ENCODE peak calls at places on chromosomes 1 and 21, in nine cellular contexts. U is GM23338, W is ovary, K is tibial nerve, S is mammary epithelial cell, A is epithelial cell of esophagus, X is neural progenitor cell, Y is AG04450, C is dorsolateral prefrontal cortex. G is an unnamed sample.

GRCh38 chr1:39711359-39712340 is 20.4 kb upstream of the HPCAL4 start:
- DNase-seq in U (peak; percentile 95), W (no peak), K (no peak), S (no peak), A (no peak), X (peak; percentile 53), Y (no peak), C (no peak), G (no peak)

GRCh38 chr21:42423197-42423675 is 19.5 kb downstream of the UBASH3A start:
- DNase-seq in U (no peak), W (no peak), K (no peak), S (no peak), A (no peak), X (no peak), Y (no peak), C (no peak), G (no peak)

GRCh38 chr1:156440689-156441437 is 59.7 kb downstream of the MEF2D start:
- DNase-seq in U (peak; percentile 8), W (no peak), K (no peak), S (no peak), A (no peak), X (no peak), Y (no peak), C (no peak), G (no peak)

GRCh38 chr1:4796161-4796998 is 142.0 kb downstream of the AJAP1 start:
- DNase-seq in U (no peak), W (no peak), K (no peak), S (no peak), A (no peak), X (no peak), Y (no peak), C (no peak), G (no peak)

GRCh38 chr1:12654657-12655056 is 10.8 kb downstream of the AADACL4 start:
- DNase-seq in U (no peak), W (no peak), K (no peak), S (no peak), A (no peak), X (no peak), Y (no peak), C (no peak), G (no peak)

GRCh38 chr1:176462671-176463225 is at the start of gene PAPPA2:
- DNase-seq in U (peak; percentile 18), W (no peak), K (no peak), S (no peak), A (no peak), X (no peak), Y (no peak), C (no peak), G (peak; percentile 40)

GRCh38 chr1:7207875-7208646 is 422.8 kb downstream of the CAMTA1 start:
- DNase-seq in U (peak; percentile 90), W (peak; percentile 66), K (no peak), S (peak; percentile 64), A (peak; percentile 77), X (peak; percentile 82), Y (no peak), C (no peak), G (peak; percentile 26)

GRCh38 chr1:119141020-119141424 is 569 bp upstream of the WARS2 start:
- DNase-seq in U (peak; percentile 50), W (peak; percentile 60), K (peak; percentile 18), S (no peak), A (peak; percentile 17), X (peak; percentile 19), Y (no peak), C (peak; percentile 11), G (no peak)

GRCh38 chr1:151720974-151721787 is at the start of gene RIIAD1:
- DNase-seq in U (peak; percentile 78), W (peak; percentile 67), K (no peak), S (no peak), A (peak; percentile 12), X (peak; percentile 89), Y (no peak), C (no peak), G (no peak)

GRCh38 chr1:94215955-94216354 is 21.4 kb downstream of the ARHGAP29 start:
- DNase-seq in U (no peak), W (no peak), K (no peak), S (no peak), A (no peak), X (no peak), Y (no peak), C (no peak), G (no peak)

GRCh38 chr1:29029652-29030051 is 94.1 kb downstream of the TMEM200B start:
- DNase-seq in U (no peak), W (no peak), K (no peak), S (no peak), A (no peak), X (no peak), Y (no peak), C (no peak), G (no peak)

GRCh38 chr1:147627435-147628110 is 42.8 kb downstream of the ACP6 start:
- DNase-seq in U (peak; percentile 73), W (peak; percentile 59), K (no peak), S (peak; percentile 6), A (peak; percentile 50), X (peak; percentile 60), Y (peak; percentile 26), C (peak; percentile 27), G (no peak)

GRCh38 chr1:56345826-56346225 is 233.5 kb downstream of the PLPP3 start:
- DNase-seq in U (no peak), W (no peak), K (no peak), S (no peak), A (no peak), X (no peak), Y (no peak), C (no peak), G (no peak)

GRCh38 chr1:175188936-175189335 is 3.6 kb downstream of the KIAA0040 start:
- DNase-seq in U (no peak), W (no peak), K (no peak), S (no peak), A (no peak), X (no peak), Y (no peak), C (no peak), G (no peak)

GRCh38 chr1:232886304-232886703 is 64.1 kb upstream of the NTPCR start:
- DNase-seq in U (no peak), W (no peak), K (no peak), S (no peak), A (peak; percentile 11), X (peak; percentile 36), Y (no peak), C (no peak), G (no peak)

GRCh38 chr1:198907423-198907746 is 268.5 kb downstream of the PTPRC start:
- DNase-seq in U (no peak), W (no peak), K (no peak), S (no peak), A (no peak), X (no peak), Y (no peak), C (no peak), G (no peak)
- TF ChIP-seq CTCF in U (peak; percentile 8), W (no peak), K (no peak), S (no peak), A (no peak), X (no peak), Y (no peak), C (no peak), G (no peak)

GRCh38 chr1:111737216-111738132 is 1.7 kb downstream of the INKA2 start:
- DNase-seq in U (no peak), W (no peak), K (no peak), S (no peak), A (no peak), X (peak; percentile 25), Y (no peak), C (no peak), G (no peak)

GRCh38 chr1:111736548-111737215 is 2.5 kb downstream of the INKA2 start:
- DNase-seq in U (no peak), W (peak; percentile 66), K (no peak), S (no peak), A (no peak), X (peak; percentile 31), Y (no peak), C (no peak), G (no peak)

GRCh38 chr1:111738436-111739221 is 566 bp downstream of the INKA2 start:
- DNase-seq in U (peak; percentile 74), W (peak; percentile 83), K (peak; percentile 38), S (peak; percentile 83), A (peak; percentile 93), X (peak; percentile 81), Y (no peak), C (peak; percentile 49), G (no peak)

GRCh38 chr1:111739222-111739983 is at the start of gene INKA2:
- DNase-seq in U (peak; percentile 93), W (peak; percentile 88), K (peak; percentile 67), S (peak; percentile 92), A (peak; percentile 93), X (peak; percentile 95), Y (no peak), C (peak; percentile 93), G (no peak)

GRCh38 chr1:111738133-111738435 is 1.1 kb downstream of the INKA2 start:
- DNase-seq in U (no peak), W (no peak), K (no peak), S (no peak), A (no peak), X (no peak), Y (no peak), C (no peak), G (no peak)
- H3K4me3 ChIP-seq in U (peak overlapping the region; percentile 95), W (peak overlapping the region; percentile 47), K (peak overlapping the region; percentile 54), S (peak overlapping the region; percentile 68), A (peak overlapping the region; percentile 66), X (peak overlapping the region; percentile 57), Y (peak overlapping the region; percentile 71), C (peak overlapping the region; percentile 79), G (peak overlapping the region; percentile 62)

DNA sequence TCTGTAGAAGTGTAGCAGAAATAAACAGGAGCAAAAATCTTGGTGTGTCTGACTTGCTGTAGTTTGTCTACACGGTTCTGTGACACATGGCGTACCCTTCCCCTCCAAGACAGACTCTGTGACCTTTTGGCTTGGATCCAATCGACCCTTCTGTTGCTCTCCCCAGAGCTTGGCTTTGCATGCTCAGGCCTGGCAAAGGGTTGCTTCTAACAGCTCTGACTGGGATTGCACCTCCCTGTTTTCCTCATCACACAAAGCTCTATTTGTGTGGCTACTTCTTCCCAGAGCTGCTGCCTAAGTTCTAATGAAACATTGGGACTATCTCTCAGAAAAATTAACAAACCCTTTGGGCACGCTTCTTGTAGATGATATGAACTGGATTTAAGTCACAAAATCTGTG is 23.9 kb downstream of the NGF start:
- DNase-seq in U (no peak), W (no peak), K (no peak), S (no peak), A (no peak), X (no peak), Y (no peak), C (no peak), G (no peak)
- TF ChIP-seq CTCF in U (no peak), W (no peak), K (no peak), S (no peak), A (no peak), X (no peak), Y (no peak), C (no peak), G (no peak)

DNA sequence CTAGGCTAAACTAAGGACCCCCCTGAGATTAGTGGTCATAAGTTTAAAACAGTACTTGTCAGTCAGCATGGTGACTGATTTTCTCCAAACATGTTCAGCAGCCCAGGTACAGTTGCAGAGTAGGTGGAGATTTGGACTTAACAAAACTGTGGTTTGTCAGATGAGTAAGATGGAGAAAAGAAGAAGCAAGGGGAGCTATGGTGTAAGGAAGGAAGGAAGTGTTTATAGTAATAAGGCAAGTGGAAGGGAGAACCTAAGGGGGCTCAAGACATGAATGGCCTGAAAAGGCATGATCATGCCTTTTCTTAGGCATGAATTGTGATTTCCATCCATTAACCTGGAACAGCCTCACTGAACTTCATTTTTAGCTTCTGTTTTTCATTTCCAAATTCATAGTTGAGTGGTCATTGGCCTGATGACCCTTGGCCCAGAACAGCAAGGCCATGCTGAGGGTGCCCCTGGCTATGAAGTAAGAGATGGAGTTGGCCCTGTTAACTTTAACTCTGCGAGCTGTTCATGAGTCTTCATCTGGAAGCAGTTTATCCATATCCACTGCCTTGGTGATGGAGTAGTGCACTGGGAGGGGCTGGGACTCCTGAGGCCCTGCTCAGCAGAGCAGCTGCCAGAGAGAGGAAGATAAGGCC is 60.7 kb downstream of the LRRC8D start:
- DNase-seq in U (no peak), W (no peak), K (no peak), S (no peak), A (no peak), X (no peak), Y (no peak), C (no peak), G (no peak)
- H3K4me3 ChIP-seq in U (no peak overlapping the region), W (no peak overlapping the region), K (no peak overlapping the region), S (no peak overlapping the region), A (no peak overlapping the region), X (no peak overlapping the region), Y (no peak overlapping the region), C (no peak overlapping the region), G (no peak overlapping the region)

G was measured in epithelial cell of proximal tubule.